ENCODE peak calls at places on chromosomes 11 and 22, in six cellular contexts. A, O, F, X, D and P are unnamed samples.
A peak's percentile ranks its signal among the peaks of the same experiment; 100 is the strongest.

GRCh38 chr11:123551085-123551484 is 103.3 kb downstream of the SCN3B start:
- DNase-seq in X (no peak), A (no peak), F (no peak), D (no peak), O (no peak), P (no peak)

GRCh38 chr11:37788141-37788877 is 1190.3 kb upstream of the RAG2 start:
- DNase-seq in F (no peak), O (peak; percentile 69), A (no peak), X (no peak), D (no peak), P (no peak)

GRCh38 chr11:11842426-11843008 is 745 bp downstream of the USP47 start:
- DNase-seq in F (no peak), O (peak; percentile 67), X (peak; percentile 42), D (peak; percentile 54), A (peak; percentile 73), P (peak; percentile 93)

GRCh38 chr11:4695442-4695841 is 2.2 kb downstream of the OR51E2 start:
- DNase-seq in O (no peak), D (no peak), F (no peak), A (no peak), X (no peak), P (no peak)

GRCh38 chr22:46149493-46149997 is 781 bp upstream of the PPARA start:
- DNase-seq in F (no peak), X (peak; percentile 14), O (no peak), A (peak; percentile 87), D (no peak), P (peak; percentile 39)

GRCh38 chr22:43992331-43992821 is 31.7 kb upstream of the PARVB start:
- DNase-seq in X (no peak), O (no peak), D (peak; percentile 33), A (no peak), F (no peak), P (no peak)

GRCh38 chr11:82692981-82693380 is 40.7 kb downstream of the FAM181B start:
- DNase-seq in D (no peak), X (no peak), O (no peak), F (no peak), A (no peak), P (no peak)

GRCh38 chr22:17217179-17217578 is 2.1 kb downstream of the ADA2 start:
- DNase-seq in A (no peak), X (no peak), O (no peak), D (no peak), F (no peak), P (no peak)

GRCh38 chr11:71459076-71459766 is 6.2 kb downstream of the NADSYN1 start:
- DNase-seq in F (no peak), O (no peak), D (no peak), A (no peak), X (no peak), P (no peak)

GRCh38 chr11:75189075-75189474 is 38.2 kb downstream of the SLCO2B1 start:
- DNase-seq in A (no peak), X (no peak), F (no peak), D (no peak), O (no peak), P (no peak)

GRCh38 chr11:45400594-45400993 is 114.5 kb upstream of the SYT13 start:
- DNase-seq in A (peak; percentile 2), O (no peak), X (no peak), D (no peak), F (no peak), P (no peak)

GRCh38 chr11:69553416-69554357 is 72.2 kb downstream of the LINC01488 start:
- DNase-seq in D (no peak), X (no peak), O (no peak), A (peak; percentile 35), F (no peak), P (no peak)

GRCh38 chr11:75667831-75668507 is 869 bp downstream of the MAP6 start:
- DNase-seq in D (peak; percentile 95), O (no peak), F (peak; percentile 47), A (peak; percentile 71), X (peak; percentile 11), P (peak; percentile 46)

GRCh38 chr11:66749091-66749490 is 20.1 kb upstream of the SPTBN2 start:
- DNase-seq in A (no peak), X (no peak), O (no peak), F (no peak), D (no peak), P (no peak)

GRCh38 chr22:33109532-33110148 is 51.5 kb upstream of the SYN3 start:
- DNase-seq in D (no peak), F (no peak), A (no peak), X (no peak), O (no peak), P (no peak)

GRCh38 chr11:304915-305833 is 2.4 kb upstream of the IFITM2 start:
- DNase-seq in O (peak; percentile 31), F (no peak), X (no peak), A (peak; percentile 85), D (peak; percentile 82), P (peak; percentile 34)

GRCh38 chr11:74726547-74727182 is 4.6 kb downstream of the CHRDL2 start:
- DNase-seq in X (peak; percentile 55), O (peak; percentile 26), D (peak; percentile 87), A (peak; percentile 84), F (peak; percentile 44), P (peak; percentile 79)

GRCh38 chr11:125397421-125397820 is 98.6 kb downstream of the FEZ1 start:
- DNase-seq in O (no peak), D (no peak), A (no peak), X (no peak), F (no peak), P (no peak)

GRCh38 chr11:34302046-34302921 is 55.5 kb downstream of the ABTB2 start:
- DNase-seq in X (no peak), A (no peak), F (no peak), D (no peak), O (peak; percentile 93), P (peak; percentile 87)

GRCh38 chr11:32213223-32213622 is 122.3 kb downstream of the RCN1 start:
- DNase-seq in D (no peak), F (no peak), A (no peak), X (peak; percentile 20), O (peak; percentile 9), P (no peak)

GRCh38 chr22:46196268-46196667 is 45.9 kb downstream of the PPARA start:
- DNase-seq in F (no peak), X (no peak), D (peak; percentile 15), A (no peak), O (no peak), P (no peak)

GRCh38 chr22:17085277-17086091 is 684 bp downstream of the IL17RA start:
- DNase-seq in O (no peak), D (no peak), F (no peak), A (peak; percentile 68), X (peak; percentile 20), P (no peak)

GRCh38 chr22:41222846-41223507 is 17.8 kb downstream of the CHADL start:
- DNase-seq in F (no peak), X (no peak), D (no peak), O (no peak), A (no peak), P (no peak)

GRCh38 chr11:2887526-2888195 is 2.1 kb upstream of the CDKN1C start:
- DNase-seq in D (no peak), A (no peak), O (no peak), F (no peak), X (no peak), P (no peak)

GRCh38 chr11:106656646-106657045 is 361.6 kb downstream of the GUCY1A2 start:
- DNase-seq in D (no peak), F (no peak), O (no peak), X (no peak), A (no peak), P (peak; percentile 12)

GRCh38 chr11:9772218-9772617 is 108.3 kb downstream of the SWAP70 start:
- DNase-seq in O (no peak), A (no peak), D (no peak), F (no peak), X (no peak), P (no peak)

GRCh38 chr22:35604671-35605457 is 12.3 kb downstream of the MB start:
- DNase-seq in X (peak; percentile 15), F (no peak), O (peak; percentile 67), A (no peak), D (peak; percentile 73), P (no peak)

GRCh38 chr11:111299111-111300026 is 1.0 kb downstream of the POU2AF3 start:
- DNase-seq in A (peak; percentile 79), F (no peak), D (peak; percentile 92), O (peak; percentile 18), X (peak; percentile 11), P (peak; percentile 61)

GRCh38 chr11:114280696-114281095 is 15.5 kb upstream of the NNMT start:
- DNase-seq in O (peak; percentile 62), X (no peak), A (peak; percentile 73), D (peak; percentile 76), F (peak; percentile 19), P (peak; percentile 67)

GRCh38 chr11:44325698-44326097 is 15.8 kb upstream of the ALX4 start:
- DNase-seq in F (no peak), O (no peak), A (no peak), X (no peak), D (no peak), P (no peak)

GRCh38 chr11:71946144-71946571 is 17.3 kb downstream of the RNF121 start:
- DNase-seq in A (no peak), F (no peak), O (peak; percentile 82), D (no peak), X (no peak), P (no peak)

GRCh38 chr22:22164541-22165272 is 79.9 kb upstream of the VPREB1 start:
- DNase-seq in O (no peak), X (no peak), F (no peak), D (no peak), A (no peak), P (no peak)